ENCODE peak calls at places on chromosomes 6 and 20, in five cellular contexts. U is NB4, Q is NCI-H2081, S is keratinocyte, Z is AML-193. B is an unnamed sample.
A peak's percentile ranks its signal among the peaks of the same experiment; 100 is the strongest.

GRCh38 chr20:59006167-59006863 is 739 bp downstream of the CTSZ start:
- DNase-seq in S (no peak), Z (no peak), Q (no peak), U (no peak), B (no peak)

GRCh38 chr6:3813150-3813780 is 35.9 kb upstream of the FAM50B start:
- DNase-seq in Z (no peak), Q (no peak), U (peak; percentile 55), S (no peak), B (peak; percentile 18)

GRCh38 chr6:79947191-79948173 is at the start of gene ELOVL4:
- DNase-seq in S (peak; percentile 28), U (peak; percentile 23), Q (peak; percentile 84), Z (no peak), B (no peak)

GRCh38 chr6:161366301-161366953 is 92.6 kb upstream of the AGPAT4 start:
- DNase-seq in Q (no peak), U (peak; percentile 37), Z (no peak), S (no peak), B (no peak)

GRCh38 chr6:52537001-52537753 is 39.7 kb downstream of the TRAM2 start:
- DNase-seq in S (no peak), Z (no peak), Q (no peak), U (no peak), B (no peak)

GRCh38 chr20:43953919-43954617 is 39.4 kb downstream of the TOX2 start:
- DNase-seq in U (no peak), Q (no peak), Z (no peak), S (no peak), B (no peak)

GRCh38 chr20:35489717-35490116 is 34.3 kb downstream of the CEP250 start:
- DNase-seq in Z (no peak), S (no peak), Q (no peak), U (peak; percentile 25), B (no peak)

GRCh38 chr6:43386492-43386891 is 17.0 kb upstream of the ZNF318 start:
- DNase-seq in Z (peak; percentile 77), Q (no peak), U (peak; percentile 44), S (no peak), B (peak; percentile 55)

GRCh38 chr20:12372557-12372956 is 454.9 kb downstream of the BTBD3 start:
- DNase-seq in Q (peak; percentile 55), S (no peak), U (no peak), Z (no peak), B (no peak)

GRCh38 chr20:23251779-23252178 is 98.8 kb upstream of the NXT1 start:
- DNase-seq in U (peak; percentile 30), S (no peak), Z (peak; percentile 30), Q (no peak), B (no peak)

GRCh38 chr6:127117979-127118504 is 429 bp upstream of the RSPO3 start:
- DNase-seq in U (peak; percentile 12), S (no peak), Z (no peak), Q (no peak), B (no peak)

GRCh38 chr6:144722925-144723324 is 437.8 kb downstream of the UTRN start:
- DNase-seq in Z (peak; percentile 66), Q (no peak), U (peak; percentile 17), S (no peak), B (peak; percentile 21)

GRCh38 chr6:142355481-142356174 is 53.8 kb downstream of the ADGRG6 start:
- DNase-seq in Z (no peak), U (no peak), Q (no peak), S (no peak), B (no peak)

GRCh38 chr20:18004389-18005031 is 35.7 kb downstream of the MGME1 start:
- DNase-seq in S (no peak), Q (no peak), Z (no peak), U (no peak), B (no peak)

GRCh38 chr20:59662161-59662560 is 57.8 kb downstream of the PHACTR3 start:
- DNase-seq in Q (no peak), S (no peak), Z (no peak), U (no peak), B (no peak)

GRCh38 chr6:21603516-21603952 is 10.0 kb downstream of the SOX4 start:
- DNase-seq in Q (no peak), U (peak; percentile 21), Z (no peak), S (no peak), B (no peak)

GRCh38 chr6:90537027-90537426 is 49.8 kb downstream of the MAP3K7 start:
- DNase-seq in S (no peak), Z (no peak), Q (no peak), U (peak; percentile 13), B (no peak)

GRCh38 chr6:31922942-31923341 is 4.6 kb upstream of the C2 start:
- DNase-seq in Q (no peak), U (peak; percentile 55), S (no peak), Z (peak; percentile 31), B (peak; percentile 76)

GRCh38 chr20:5164645-5165399 is 38.0 kb downstream of the CDS2 start:
- DNase-seq in Z (no peak), S (no peak), U (no peak), Q (no peak), B (no peak)

GRCh38 chr20:39259010-39259803 is 297.1 kb downstream of the DHX35 start:
- DNase-seq in Q (no peak), Z (no peak), S (no peak), U (no peak), B (no peak)

GRCh38 chr20:60255426-60255825 is 297.2 kb downstream of the CDH26 start:
- DNase-seq in S (no peak), Z (no peak), U (no peak), Q (peak; percentile 8), B (no peak)

GRCh38 chr20:47276856-47277541 is 79.5 kb downstream of the ZMYND8 start:
- DNase-seq in Q (peak; percentile 28), U (no peak), S (no peak), Z (no peak), B (no peak)

B was measured in OCI-M1.